ENCODE peak calls at places on chromosomes 4 and X, in ten cellular contexts. V is HCT116, X is GM23338, U is breast epithelium, Z is sigmoid colon, N is SK-N-SH, J is suprapubic skin, R is K562, E is upper lobe of left lung, S is stomach. A is an unnamed sample.

GRCh38 chr4:73828945-73829344 is 7.5 kb upstream of the CXCL6 start:
- DNase-seq in V (no peak), X (no peak), U (no peak), Z (no peak), N (no peak), J (no peak), R (no peak), E (no peak), S (no peak), A (no peak)

GRCh38 chrX:69285401-69285871 is 120.2 kb upstream of the PJA1 start:
- DNase-seq in V (no peak), X (no peak), U (no peak), Z (peak), N (peak), J (no peak), R (no peak), E (no peak), S (no peak), A (no peak)

GRCh38 chr4:2936773-2937145 is 26.4 kb downstream of the NOP14 start:
- DNase-seq in V (no peak), X (no peak), U (peak), Z (peak), N (no peak), J (peak), R (no peak), E (peak), S (no peak), A (no peak)

GRCh38 chr4:59553739-59554126 is 1646.4 kb upstream of the ADGRL3 start:
- DNase-seq in V (no peak), X (no peak), U (no peak), Z (no peak), N (no peak), J (no peak), R (no peak), E (no peak), S (no peak), A (no peak)

GRCh38 chr4:139142980-139143379 is 34.0 kb downstream of the ELF2 start:
- DNase-seq in V (no peak), X (no peak), U (no peak), Z (no peak), N (no peak), J (no peak), R (no peak), E (no peak), S (no peak), A (no peak)

GRCh38 chrX:54447461-54447860 is 7.3 kb downstream of the TSR2 start:
- DNase-seq in V (no peak), X (peak), U (no peak), Z (no peak), N (no peak), J (no peak), R (no peak), E (no peak), S (no peak), A (no peak)

GRCh38 chrX:132622130-132622529 is 133.3 kb upstream of the MBNL3 start:
- DNase-seq in V (peak), X (no peak), U (no peak), Z (no peak), N (no peak), J (no peak), R (peak), E (no peak), S (no peak), A (no peak)

GRCh38 chr4:118865091-118865708 is 23.5 kb upstream of the SYNPO2 start:
- DNase-seq in V (peak), X (peak), U (no peak), Z (no peak), N (peak), J (no peak), R (no peak), E (peak), S (peak), A (no peak)

GRCh38 chr4:145814246-145814645 is 124.4 kb downstream of the ZNF827 start:
- DNase-seq in V (no peak), X (no peak), U (no peak), Z (no peak), N (no peak), J (no peak), R (no peak), E (no peak), S (no peak), A (no peak)

GRCh38 chr4:176499518-176499917 is 179.8 kb downstream of the SPCS3 start:
- DNase-seq in V (no peak), X (no peak), U (no peak), Z (no peak), N (no peak), J (no peak), R (no peak), E (no peak), S (no peak), A (no peak)

GRCh38 chr4:140071043-140071442 is 82.9 kb downstream of the MAML3 start:
- DNase-seq in V (no peak), X (no peak), U (no peak), Z (no peak), N (no peak), J (no peak), R (no peak), E (no peak), S (no peak), A (no peak)

GRCh38 chr4:107951551-107951950 is 20.2 kb downstream of the CYP2U1 start:
- DNase-seq in V (no peak), X (no peak), U (no peak), Z (no peak), N (no peak), J (no peak), R (no peak), E (no peak), S (no peak), A (no peak)

GRCh38 chr4:181952478-181952877 is 290.7 kb upstream of the TENM3 start:
- DNase-seq in V (no peak), X (no peak), U (no peak), Z (no peak), N (no peak), J (no peak), R (no peak), E (no peak), S (no peak), A (no peak)

GRCh38 chr4:107831140-107831539 is 6.4 kb downstream of the SGMS2 start:
- DNase-seq in V (no peak), X (no peak), U (no peak), Z (no peak), N (no peak), J (no peak), R (no peak), E (no peak), S (no peak), A (no peak)

DNA sequence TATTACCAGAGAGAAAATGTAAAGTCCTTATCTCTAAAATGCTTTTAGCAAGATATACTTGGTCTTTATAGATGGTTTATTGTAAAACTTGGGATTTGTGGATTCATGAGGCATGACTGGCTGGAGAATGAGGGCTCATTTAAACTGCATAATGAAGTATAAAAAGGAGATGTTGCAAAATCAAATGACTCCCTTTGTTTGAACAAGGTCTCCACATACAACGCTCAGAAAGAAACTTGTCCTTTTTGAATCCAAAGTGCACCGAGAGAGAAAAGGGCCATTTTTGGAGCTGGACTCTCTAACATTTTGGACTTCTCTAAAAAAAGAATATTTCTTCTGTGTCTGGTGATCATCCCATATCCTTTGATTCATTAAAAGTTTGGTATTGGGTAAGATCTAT is 7.7 kb upstream of the EIF1AX start:
- DNase-seq in V (no peak), X (no peak), U (no peak), Z (no peak), N (no peak), J (no peak), R (no peak), E (no peak), S (no peak), A (no peak)
- TF ChIP-seq POLR2AphosphoS5 in V (no peak), X (no peak), U (no peak), Z (no peak), N (no peak), J (no peak), R (no peak), E (no peak), S (no peak), A (no peak)

DNA sequence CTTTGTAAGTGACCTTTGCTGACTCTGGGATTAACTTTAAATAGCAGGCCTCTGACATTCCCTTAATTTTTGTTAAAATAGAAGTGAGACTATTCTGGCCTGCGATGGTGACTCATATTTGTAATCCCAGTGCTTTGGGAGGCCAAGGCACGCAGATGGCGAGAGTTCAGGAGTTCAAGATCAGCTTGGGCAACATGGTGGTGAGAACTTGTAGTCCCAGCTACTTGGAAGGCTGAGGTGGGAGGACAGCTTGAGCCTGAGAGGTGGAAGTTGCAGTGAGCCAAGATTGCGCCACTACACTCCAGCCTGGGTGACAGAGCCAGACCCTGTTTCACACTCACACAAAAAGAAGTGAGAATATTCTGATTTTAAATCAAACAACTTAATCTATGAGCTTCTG is 27.3 kb downstream of the ZNF330 start:
- DNase-seq in V (no peak), X (no peak), U (no peak), Z (no peak), N (no peak), J (no peak), R (no peak), E (peak), S (no peak), A (no peak)
- TF ChIP-seq POLR2AphosphoS5 in V (no peak), X (no peak), U (no peak), Z (no peak), N (no peak), J (no peak), R (no peak), E (no peak), S (peak), A (no peak)

DNA sequence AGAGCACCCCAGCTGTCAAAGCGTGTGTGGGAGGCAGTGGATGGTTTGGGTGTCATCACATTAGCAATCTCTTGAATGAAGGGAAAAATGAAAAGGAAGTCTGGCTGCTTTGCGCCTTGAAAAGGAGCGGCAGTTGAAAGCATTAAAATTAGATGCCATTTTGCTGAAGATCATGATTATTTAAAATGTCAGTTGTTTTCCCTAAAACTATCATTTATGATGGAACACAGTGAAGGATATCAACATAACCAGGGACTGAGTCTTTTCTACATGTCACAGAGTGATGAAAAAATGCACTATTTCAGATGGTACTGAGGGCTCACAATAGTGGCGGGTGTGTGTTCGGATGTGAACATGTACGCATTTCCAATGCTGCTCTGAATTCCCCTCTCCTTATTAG is 450.2 kb upstream of the CPEB2 start:
- DNase-seq in V (no peak), X (no peak), U (no peak), Z (no peak), N (no peak), J (no peak), R (no peak), E (no peak), S (no peak), A (no peak)
- TF ChIP-seq POLR2AphosphoS5 in V (no peak), X (no peak), U (no peak), Z (no peak), N (no peak), J (no peak), R (no peak), E (no peak), S (no peak), A (no peak)

GRCh38 chr4:87306056-87306455 is 16.6 kb downstream of the HSD17B13 start:
- DNase-seq in V (no peak), X (no peak), U (no peak), Z (no peak), N (no peak), J (no peak), R (no peak), E (no peak), S (no peak), A (no peak)

GRCh38 chr4:87299898-87300297 is 22.8 kb downstream of the HSD17B13 start:
- DNase-seq in V (no peak), X (no peak), U (no peak), Z (no peak), N (no peak), J (no peak), R (no peak), E (no peak), S (no peak), A (no peak)

GRCh38 chr4:87309625-87310024 is 13.1 kb downstream of the HSD17B13 start:
- DNase-seq in V (no peak), X (no peak), U (no peak), Z (no peak), N (no peak), J (no peak), R (no peak), E (no peak), S (no peak), A (no peak)

GRCh38 chr4:87304659-87305277 is 17.9 kb downstream of the HSD17B13 start:
- DNase-seq in V (no peak), X (no peak), U (no peak), Z (no peak), N (no peak), J (no peak), R (no peak), E (no peak), S (no peak), A (no peak)
- TF ChIP-seq POLR2AphosphoS5 in V (no peak), X (no peak), U (no peak), Z (no peak), N (no peak), J (no peak), R (no peak), E (no peak), S (peak), A (no peak)

GRCh38 chrX:153507484-153508178 is 9.8 kb upstream of the ATP2B3 start:
- DNase-seq in V (peak), X (peak), U (peak), Z (peak), N (peak), J (peak), R (peak), E (peak), S (peak), A (peak)
- TF ChIP-seq POLR2AphosphoS5 in V (no peak), X (no peak), U (no peak), Z (no peak), N (no peak), J (no peak), R (no peak), E (no peak), S (peak), A (no peak)

DNA sequence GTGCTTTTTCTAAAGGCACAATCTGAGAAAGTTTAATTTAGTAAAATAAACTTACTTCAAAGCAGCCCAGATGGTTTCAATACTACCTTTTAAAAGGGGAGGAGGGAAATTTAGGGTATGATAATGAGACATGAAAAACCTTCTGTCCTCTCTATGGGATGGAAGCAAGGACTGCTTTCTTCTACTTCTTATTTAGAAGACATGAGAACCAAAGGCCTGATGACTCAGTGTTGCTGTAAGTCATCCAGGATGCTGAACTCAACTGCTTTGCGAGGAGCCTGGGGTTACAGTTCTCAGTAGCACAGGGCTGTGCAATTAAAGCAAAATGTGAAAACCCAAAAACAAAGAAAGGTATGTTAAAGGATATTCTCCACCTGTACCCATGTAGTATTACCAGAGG is 140.8 kb upstream of the EDNRA start:
- DNase-seq in V (peak), X (no peak), U (no peak), Z (no peak), N (no peak), J (no peak), R (no peak), E (no peak), S (no peak), A (no peak)
- TF ChIP-seq POLR2AphosphoS5 in V (no peak), X (no peak), U (no peak), Z (no peak), N (no peak), J (no peak), R (no peak), E (no peak), S (no peak), A (no peak)

GRCh38 chrX:117483950-117484349 is 632.7 kb downstream of the KLHL13 start:
- DNase-seq in V (no peak), X (no peak), U (no peak), Z (no peak), N (no peak), J (no peak), R (no peak), E (no peak), S (no peak), A (no peak)
- TF ChIP-seq POLR2AphosphoS5 in V (no peak), X (no peak), U (no peak), Z (no peak), N (no peak), J (no peak), R (no peak), E (no peak), S (no peak), A (no peak)

A was measured in GM12892.